ENCODE peak calls at places on chromosomes 2 and 18, in eight cellular contexts. A is neural progenitor cell, Y is Calu3, P is body of pancreas, Q is foreskin fibroblast, D is hepatocyte, T is OCI-LY7, B is neural crest cell. M is an unnamed sample.

GRCh38 chr2:128306081-128306930 is 12.4 kb downstream of the HS6ST1 start:
- DNase-seq in Y (no peak), T (no peak), A (peak), Q (peak), P (peak), D (peak), B (no peak), M (peak)

GRCh38 chr2:189370719-189371118 is 70.6 kb upstream of the WDR75 start:
- DNase-seq in P (no peak), A (no peak), Y (no peak), T (no peak), Q (peak), B (no peak), D (no peak), M (no peak)

GRCh38 chr2:203446071-203446481 is 89.0 kb downstream of the RAPH1 start:
- DNase-seq in Y (no peak), B (no peak), P (no peak), T (no peak), Q (peak), D (no peak), A (no peak), M (no peak)

GRCh38 chr2:147846382-147847081 is 1.7 kb downstream of the ACVR2A start:
- DNase-seq in Y (no peak), B (no peak), A (no peak), D (no peak), Q (peak), P (no peak), T (no peak), M (no peak)

GRCh38 chr2:120932472-120932871 is 196.8 kb downstream of the GLI2 start:
- DNase-seq in Q (no peak), D (no peak), A (no peak), T (no peak), B (no peak), Y (no peak), P (no peak), M (no peak)

GRCh38 chr18:11518788-11519685 is 90.4 kb upstream of the SLC35G4 start:
- DNase-seq in T (peak), Q (peak), Y (peak), P (peak), D (peak), A (peak), B (peak), M (no peak)

GRCh38 chr2:64479259-64480198 is 25.6 kb downstream of the LGALSL start:
- DNase-seq in Q (no peak), D (peak), Y (no peak), A (no peak), T (no peak), B (no peak), P (no peak), M (no peak)

GRCh38 chr2:109173311-109174171 is 44.5 kb downstream of the SH3RF3 start:
- DNase-seq in Y (no peak), Q (peak), A (peak), D (peak), B (no peak), T (no peak), P (peak), M (peak)

GRCh38 chr2:53600835-53601234 is 166.8 kb upstream of the CHAC2 start:
- DNase-seq in A (no peak), B (no peak), D (no peak), Q (no peak), P (peak), T (no peak), Y (no peak), M (no peak)

GRCh38 chr2:160061533-160062282 is 707 bp downstream of the PLA2R1 start:
- DNase-seq in A (no peak), P (no peak), Y (no peak), B (no peak), D (peak), Q (peak), T (no peak), M (no peak)

DNA sequence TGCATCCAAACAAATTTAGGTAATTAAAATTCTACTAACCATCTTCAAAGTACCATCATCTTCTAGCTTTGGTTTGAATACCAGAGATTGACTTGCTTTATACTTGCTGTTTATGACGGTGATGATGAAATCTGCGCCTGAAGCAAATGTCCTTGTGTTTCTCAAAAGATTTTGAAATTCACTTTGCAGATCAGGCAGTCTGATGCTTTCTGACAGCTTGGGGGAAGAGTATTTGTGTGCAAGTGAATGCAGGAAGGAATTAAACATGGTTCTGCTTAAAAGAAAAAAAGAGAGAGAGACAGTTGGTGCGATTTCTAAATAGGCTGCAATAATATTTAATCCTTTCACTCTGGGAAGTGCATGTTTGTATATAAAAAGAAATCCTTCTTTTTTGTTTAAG is 29.6 kb downstream of the CSRNP3 start:
- DNase-seq in Y (no peak), T (no peak), A (no peak), B (no peak), Q (peak), D (no peak), P (no peak), M (no peak)
- TF ChIP-seq CTCF in Y (no peak), T (no peak), A (no peak), B (no peak), Q (no peak), D (no peak), P (no peak), M (no peak)

GRCh38 chr2:222577341-222577740 is 78.6 kb downstream of the FARSB start:
- DNase-seq in A (peak), P (no peak), B (no peak), Y (no peak), T (no peak), Q (no peak), D (no peak), M (no peak)

GRCh38 chr2:222582931-222583330 is 73.0 kb downstream of the FARSB start:
- DNase-seq in A (no peak), Q (no peak), Y (no peak), B (no peak), T (no peak), P (no peak), D (no peak), M (no peak)
- TF ChIP-seq CTCF in A (peak), Q (peak), Y (no peak), B (peak), T (peak), P (no peak), D (peak), M (peak)

DNA sequence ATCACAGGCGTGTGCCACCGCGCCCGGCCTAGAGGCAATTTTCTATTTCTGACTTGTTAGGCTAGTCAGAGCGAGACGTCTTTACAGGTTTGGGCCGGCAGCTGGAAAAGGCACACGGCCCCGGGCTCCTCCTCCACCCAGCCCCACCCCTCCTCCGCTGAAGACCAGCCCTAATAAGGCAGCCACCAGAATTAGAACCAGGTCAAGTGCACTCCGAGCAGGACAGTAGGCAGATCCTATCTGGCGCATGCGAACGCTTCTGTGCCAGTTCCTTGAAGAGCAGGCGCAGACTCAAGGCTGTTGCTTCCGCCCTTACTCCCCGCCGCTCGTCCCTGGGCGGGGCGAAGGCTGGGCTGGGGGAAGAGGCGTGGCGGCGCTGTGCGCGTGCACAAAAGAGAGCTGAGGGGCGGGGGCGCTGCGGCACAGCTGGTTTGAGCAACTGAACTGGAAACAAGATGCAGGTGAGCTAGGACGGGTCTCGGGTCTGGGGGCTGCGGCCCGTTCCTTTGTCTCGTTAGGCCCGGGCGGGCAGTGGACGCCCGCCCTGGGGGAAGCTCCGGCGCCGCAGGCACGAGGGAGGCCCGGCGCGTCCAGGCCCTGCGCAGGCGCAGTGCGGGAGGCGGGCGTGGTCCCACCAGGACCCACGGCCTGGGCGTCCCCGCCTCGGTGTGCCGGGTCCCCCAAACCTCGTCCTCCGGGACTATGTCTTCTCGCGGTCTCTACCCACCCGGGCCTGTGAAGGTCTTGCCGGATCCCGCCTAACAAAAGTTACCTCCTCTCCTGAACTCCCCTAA is at the start of gene PDCL3:
- DNase-seq in T (peak), D (peak), Y (peak), A (peak), Q (peak), B (peak), P (peak), M (peak)
- TF ChIP-seq CTCF in T (peak), D (peak), Y (no peak), A (no peak), Q (no peak), B (peak), P (no peak), M (peak)

DNA sequence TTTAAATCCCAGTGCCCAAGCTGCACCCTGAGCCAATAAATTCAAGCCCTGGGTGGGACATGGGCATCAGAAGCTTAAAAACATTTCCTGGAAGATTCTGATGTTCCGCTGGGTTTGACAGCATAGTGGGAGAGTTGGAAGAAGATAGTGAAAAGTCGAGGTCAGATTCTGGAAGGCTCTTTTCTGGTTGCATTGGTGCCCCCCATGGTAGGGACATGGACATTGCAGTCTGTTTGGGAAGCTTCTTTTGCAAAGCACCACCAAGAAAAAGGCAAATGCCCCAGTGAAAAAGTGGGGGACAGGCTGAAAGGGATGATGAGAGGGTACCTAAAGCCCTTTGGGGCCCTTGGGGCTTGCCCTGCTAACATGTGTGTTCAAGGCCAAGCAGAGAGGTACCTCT is 21.0 kb downstream of the MERTK start:
- DNase-seq in T (no peak), Y (no peak), P (no peak), Q (no peak), B (no peak), D (no peak), A (peak), M (no peak)
- TF ChIP-seq CTCF in T (peak), Y (no peak), P (no peak), Q (no peak), B (peak), D (peak), A (peak), M (no peak)

GRCh38 chr2:177799531-177799930 is 273.0 kb downstream of the PDE11A start:
- DNase-seq in Y (peak), P (no peak), T (peak), Q (no peak), B (peak), D (peak), A (peak), M (no peak)
- TF ChIP-seq CTCF in Y (no peak), P (no peak), T (peak), Q (peak), B (peak), D (peak), A (peak), M (peak)

GRCh38 chr2:71778514-71779305 is 325.3 kb downstream of the DYSF start:
- DNase-seq in A (no peak), Q (peak), Y (no peak), P (no peak), B (peak), T (no peak), D (no peak), M (no peak)
- TF ChIP-seq CTCF in A (peak), Q (peak), Y (no peak), P (no peak), B (no peak), T (no peak), D (peak), M (no peak)

M was measured in AG09319.